ENCODE peak calls at places on chromosomes 13 and 19, in five cellular contexts. Y is A549, C is sigmoid colon, U is H1, Z is ovary. P is an unnamed sample.

GRCh38 chr13:49584771-49585182 is 581 bp downstream of the RCBTB1 start:
- DNase-seq in Z (no peak), C (no peak), U (no peak), Y (no peak), P (no peak)

GRCh38 chr19:44682807-44683206 is 11.5 kb downstream of the CEACAM19 start:
- DNase-seq in Z (no peak), U (no peak), Y (no peak), C (no peak), P (no peak)

GRCh38 chr19:58450836-58451357 is 525 bp upstream of the ZNF324B start:
- DNase-seq in Y (no peak), U (no peak), C (no peak), Z (no peak), P (no peak)

GRCh38 chr13:95256086-95256485 is 45.2 kb downstream of the ABCC4 start:
- DNase-seq in Y (peak; percentile 87), U (no peak), Z (no peak), C (no peak), P (no peak)

GRCh38 chr13:108957369-108958012 is 328.1 kb downstream of the MYO16 start:
- DNase-seq in Y (peak; percentile 48), Z (no peak), U (no peak), C (peak; percentile 69), P (no peak)

GRCh38 chr13:39587939-39588338 is 15.1 kb downstream of the LHFPL6 start:
- DNase-seq in Y (no peak), Z (no peak), C (no peak), U (no peak), P (no peak)

GRCh38 chr13:26503826-26504594 is 53.5 kb upstream of the WASF3 start:
- DNase-seq in Z (no peak), U (no peak), Y (no peak), C (peak; percentile 13), P (no peak)

GRCh38 chr19:36103842-36104552 is 6.9 kb upstream of the OVOL3 start:
- DNase-seq in Y (peak; percentile 38), U (no peak), Z (no peak), C (no peak), P (no peak)

GRCh38 chr13:49776871-49777270 is 15.6 kb downstream of the KPNA3 start:
- DNase-seq in Y (no peak), Z (no peak), U (no peak), C (no peak), P (no peak)

GRCh38 chr13:23753523-23753922 is 135.7 kb downstream of the MIPEP start:
- DNase-seq in U (no peak), C (no peak), Z (no peak), Y (peak; percentile 69), P (no peak)

GRCh38 chr13:88124142-88124541 is 453.0 kb downstream of the SLITRK5 start:
- DNase-seq in U (no peak), Z (no peak), C (no peak), Y (no peak), P (no peak)

GRCh38 chr19:54390942-54391577 is 24.2 kb upstream of the TTYH1 start:
- DNase-seq in C (no peak), Y (peak; percentile 80), U (peak; percentile 77), Z (no peak), P (no peak)

GRCh38 chr19:48619692-48620565 is 623 bp downstream of the SPHK2 start:
- DNase-seq in Z (no peak), Y (no peak), C (no peak), U (no peak), P (no peak)

GRCh38 chr19:33290956-33291622 is 11.2 kb downstream of the CEBPA start:
- DNase-seq in C (no peak), U (no peak), Y (peak; percentile 65), Z (no peak), P (no peak)

GRCh38 chr19:55619264-55619663 is 5.1 kb downstream of the ZNF784 start:
- DNase-seq in Y (no peak), U (no peak), C (no peak), Z (no peak), P (no peak)

GRCh38 chr19:47625650-47626049 is 16.7 kb downstream of the BICRA start:
- DNase-seq in Y (no peak), U (no peak), Z (no peak), C (no peak), P (no peak)

GRCh38 chr19:41616785-41617621 is 9.9 kb downstream of the CEACAM4 start:
- DNase-seq in Z (no peak), C (no peak), Y (peak; percentile 44), U (no peak), P (no peak)

GRCh38 chr19:45515081-45515624 is 7.9 kb downstream of the VASP start:
- DNase-seq in Z (no peak), C (no peak), Y (no peak), U (no peak), P (no peak)

GRCh38 chr13:81058211-81058915 is 717.4 kb upstream of the SPRY2 start:
- DNase-seq in Y (no peak), Z (no peak), U (no peak), C (no peak), P (no peak)

GRCh38 chr13:64052526-64052925 is 2636.9 kb upstream of the PCDH20 start:
- DNase-seq in Y (no peak), U (no peak), Z (no peak), C (no peak), P (no peak)

GRCh38 chr13:27997904-27998522 is 9.5 kb upstream of the URAD start:
- DNase-seq in C (no peak), Z (no peak), U (peak; percentile 64), Y (peak; percentile 59), P (no peak)

GRCh38 chr13:88919970-88920628 is 1248.9 kb downstream of the SLITRK5 start:
- DNase-seq in Z (no peak), C (no peak), U (no peak), Y (no peak), P (no peak)

GRCh38 chr13:106151056-106151699 is 384.3 kb downstream of the EFNB2 start:
- DNase-seq in C (no peak), Y (peak; percentile 63), U (no peak), Z (no peak), P (no peak)

GRCh38 chr19:49677232-49677881 is at the start of gene PRMT1:
- DNase-seq in U (peak; percentile 77), Y (peak; percentile 76), C (no peak), Z (peak; percentile 81), P (no peak)

GRCh38 chr13:93231867-93232266 is 5.3 kb downstream of the GPC6 start:
- DNase-seq in Z (no peak), C (no peak), U (no peak), Y (no peak), P (no peak)

GRCh38 chr13:49421391-49421790 is 22.5 kb downstream of the CAB39L start:
- DNase-seq in C (no peak), Z (no peak), U (peak; percentile 56), Y (peak; percentile 29), P (no peak)

GRCh38 chr13:28185256-28185655 is 46.9 kb downstream of the PAN3 start:
- DNase-seq in Z (no peak), U (no peak), C (no peak), Y (no peak), P (no peak)

GRCh38 chr19:5002143-5002542 is 33.2 kb downstream of the KDM4B start:
- DNase-seq in C (no peak), Z (no peak), Y (peak; percentile 27), U (no peak), P (no peak)

GRCh38 chr19:54316746-54317107 is 3.8 kb upstream of the LILRA5 start:
- DNase-seq in Z (no peak), U (peak; percentile 61), Y (peak; percentile 48), C (no peak), P (no peak)

GRCh38 chr19:4208385-4209094 is 20.8 kb upstream of the EBI3 start:
- DNase-seq in Y (peak; percentile 62), Z (no peak), C (no peak), U (peak; percentile 64), P (no peak)

GRCh38 chr13:51262501-51263211 is 40.5 kb downstream of the FAM124A start:
- DNase-seq in C (peak; percentile 60), Y (no peak), U (no peak), Z (no peak), P (no peak)
- TF ChIP-seq CTCF in C (no peak), Y (no peak), U (no peak), Z (no peak), P (no peak)

DNA sequence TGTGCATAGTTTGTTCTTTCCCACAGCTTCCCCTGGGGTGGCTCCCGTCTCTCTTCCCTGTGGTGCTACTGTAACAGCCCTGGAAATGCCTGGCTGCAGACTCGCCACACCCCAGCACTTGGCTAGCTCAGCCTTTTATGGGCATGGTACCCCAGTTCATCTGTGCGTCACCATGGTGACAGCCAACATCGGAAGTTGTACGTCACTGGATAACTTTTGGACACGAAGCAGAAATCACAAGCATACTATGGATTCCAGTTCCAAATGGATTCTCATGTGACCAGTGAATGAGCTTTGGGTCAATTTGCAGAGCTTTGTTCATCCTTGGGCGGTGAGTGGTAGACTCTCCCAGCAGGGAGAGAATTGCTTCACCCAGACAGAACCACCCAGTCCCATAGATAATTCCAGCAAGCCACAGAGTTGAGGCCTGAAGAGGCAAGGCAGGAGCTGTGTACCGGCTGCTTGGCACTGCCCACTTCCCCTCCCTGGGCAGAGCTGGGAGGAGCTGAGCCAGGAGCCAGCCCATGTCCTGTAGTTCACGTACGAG is 54.4 kb downstream of the COL4A2 start:
- DNase-seq in Y (no peak), C (peak; percentile 90), U (no peak), Z (no peak), P (no peak)
- TF ChIP-seq EP300 in Y (no peak), C (peak; percentile 94), U (no peak), Z (peak; percentile 74), P (peak; percentile 61)

DNA sequence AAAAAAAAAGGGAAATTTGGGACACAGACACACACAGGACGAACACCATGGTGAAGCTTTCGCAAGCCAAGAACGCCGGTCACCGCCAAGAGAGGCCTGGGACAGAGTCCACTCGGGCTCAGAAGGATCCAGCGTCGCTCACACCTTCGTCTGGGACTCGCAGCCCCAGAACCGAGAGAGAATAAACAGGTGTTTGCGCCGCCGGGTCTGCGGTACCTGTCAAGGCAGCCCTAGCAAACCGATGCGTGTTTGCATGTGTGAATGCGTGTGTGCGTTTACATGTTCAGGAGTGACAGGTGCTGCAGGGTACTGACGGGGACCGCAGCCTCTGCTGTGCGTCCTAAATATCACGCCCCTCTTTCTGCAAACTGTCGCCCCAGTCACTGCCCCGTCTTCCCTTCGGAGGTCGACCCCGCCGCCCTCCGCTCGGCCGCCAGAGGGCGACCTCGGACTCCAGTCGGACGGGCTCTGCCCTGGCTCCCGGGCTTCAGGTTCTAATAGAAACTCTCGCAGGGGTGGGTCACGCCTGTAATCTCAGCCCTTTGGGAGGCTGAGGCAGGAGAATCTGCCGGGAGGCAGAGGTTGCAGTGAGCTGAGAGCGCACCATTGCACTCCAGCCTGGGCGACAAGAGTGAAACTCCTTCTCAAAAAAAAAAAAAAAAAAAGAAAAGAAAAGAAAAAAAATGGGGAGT is 11.8 kb upstream of the CSNK1G2 start:
- DNase-seq in Z (peak; percentile 80), Y (peak; percentile 67), C (peak; percentile 89), U (peak; percentile 95), P (no peak)
- TF ChIP-seq CTCF in Z (peak; percentile 85), Y (peak; percentile 75), C (peak; percentile 59), U (peak; percentile 83), P (peak; percentile 90)

DNA sequence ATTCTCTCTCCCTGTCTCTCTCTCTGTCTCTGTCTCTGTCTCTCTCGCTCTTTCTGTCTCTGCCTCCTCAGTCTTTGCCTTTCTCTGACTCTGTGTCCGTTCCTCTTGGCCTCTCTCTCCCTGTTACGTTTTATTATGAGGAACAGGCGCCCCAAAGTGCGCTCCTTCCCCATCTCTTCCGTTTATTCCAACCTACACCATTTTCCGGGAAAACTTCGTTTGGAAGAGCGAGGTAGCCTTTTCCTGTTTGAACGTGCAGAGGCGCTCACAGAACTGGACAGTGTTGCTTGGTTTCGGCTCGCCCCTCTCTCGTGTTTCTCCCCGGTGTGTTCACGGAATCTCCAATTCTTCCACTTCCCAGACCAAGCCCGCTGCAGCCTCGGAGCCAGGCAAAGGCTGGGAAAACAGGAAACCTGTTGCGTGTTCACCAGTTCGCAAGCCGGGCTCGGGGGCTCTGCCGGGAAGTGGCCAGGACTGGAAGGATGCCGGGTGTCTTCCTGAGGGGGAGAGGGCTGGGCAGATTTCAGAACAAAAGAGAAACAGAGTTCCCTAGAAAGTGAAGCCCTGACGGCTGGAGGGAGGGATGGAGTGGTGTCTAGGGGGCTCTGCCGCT is 605 bp downstream of the TMEM255B start:
- DNase-seq in C (peak; percentile 68), Y (no peak), U (no peak), Z (peak; percentile 48), P (no peak)
- TF ChIP-seq EP300 in C (no peak), Y (no peak), U (no peak), Z (no peak), P (peak; percentile 51)

P was measured in esophagus muscularis mucosa.